ENCODE peak calls at places on chromosomes 1 and 21, in six cellular contexts. One of them, this sample, is unnamed.
A peak's percentile ranks its signal among the peaks of the same experiment; 100 is the strongest.

GRCh38 chr1:209653915-209654351 is 1.7 kb upstream of the LAMB3 start:
- DNase-seq in IMR-90: no peak
- DNase-seq in mesenchymal stem cell: no peak
- DNase-seq in trophoblast cell: no peak
- DNase-seq in H1: no peak
- DNase-seq in neuronal stem cell: no peak
- DNase-seq in this sample: no peak

GRCh38 chr1:45857101-45857700 is 53.8 kb downstream of the MAST2 start:
- DNase-seq in trophoblast cell: no peak
- DNase-seq in mesenchymal stem cell: no peak
- DNase-seq in IMR-90: no peak
- DNase-seq in neuronal stem cell: no peak
- DNase-seq in H1: no peak
- DNase-seq in this sample: no peak

GRCh38 chr1:81183157-81183952 is 617.4 kb upstream of the ADGRL2 start:
- DNase-seq in trophoblast cell: no peak
- DNase-seq in IMR-90: no peak
- DNase-seq in mesenchymal stem cell: no peak
- DNase-seq in neuronal stem cell: no peak
- DNase-seq in H1: no peak
- DNase-seq in this sample: no peak

GRCh38 chr1:156128749-156129682 is 14.5 kb downstream of the LMNA start:
- DNase-seq in IMR-90: peak; percentile 84
- DNase-seq in mesenchymal stem cell: peak; percentile 92
- DNase-seq in trophoblast cell: peak; percentile 53
- DNase-seq in H1: no peak
- DNase-seq in neuronal stem cell: no peak
- DNase-seq in this sample: no peak

GRCh38 chr1:93504247-93505033 is 56.5 kb downstream of the FNBP1L start:
- DNase-seq in IMR-90: no peak
- DNase-seq in H1: no peak
- DNase-seq in trophoblast cell: no peak
- DNase-seq in mesenchymal stem cell: no peak
- DNase-seq in neuronal stem cell: no peak
- DNase-seq in this sample: peak; percentile 73

GRCh38 chr1:246532519-246532918 is 25.4 kb upstream of the SMYD3 start:
- DNase-seq in IMR-90: peak; percentile 2
- DNase-seq in neuronal stem cell: no peak
- DNase-seq in mesenchymal stem cell: no peak
- DNase-seq in H1: no peak
- DNase-seq in trophoblast cell: no peak
- DNase-seq in this sample: no peak

GRCh38 chr1:168637350-168637991 is 61.1 kb downstream of the XCL1 start:
- DNase-seq in mesenchymal stem cell: peak; percentile 29
- DNase-seq in IMR-90: peak; percentile 38
- DNase-seq in trophoblast cell: peak; percentile 79
- DNase-seq in neuronal stem cell: peak; percentile 36
- DNase-seq in H1: no peak
- DNase-seq in this sample: peak; percentile 71

GRCh38 chr1:183569141-183569540 is 21.1 kb downstream of the NCF2 start:
- DNase-seq in trophoblast cell: peak; percentile 73
- DNase-seq in H1: no peak
- DNase-seq in neuronal stem cell: no peak
- DNase-seq in IMR-90: peak; percentile 61
- DNase-seq in mesenchymal stem cell: no peak
- DNase-seq in this sample: peak; percentile 74

GRCh38 chr1:2276803-2277580 is 48.9 kb downstream of the SKI start:
- DNase-seq in trophoblast cell: no peak
- DNase-seq in neuronal stem cell: no peak
- DNase-seq in IMR-90: peak; percentile 62
- DNase-seq in mesenchymal stem cell: peak; percentile 34
- DNase-seq in H1: no peak
- DNase-seq in this sample: no peak

GRCh38 chr1:229068266-229069043 is 202.5 kb upstream of the RAB4A start:
- DNase-seq in IMR-90: no peak
- DNase-seq in H1: no peak
- DNase-seq in neuronal stem cell: no peak
- DNase-seq in trophoblast cell: peak; percentile 30
- DNase-seq in mesenchymal stem cell: peak; percentile 66
- DNase-seq in this sample: no peak

GRCh38 chr1:20588634-20589225 is at the start of gene CDA:
- DNase-seq in trophoblast cell: peak; percentile 56
- DNase-seq in neuronal stem cell: no peak
- DNase-seq in H1: no peak
- DNase-seq in IMR-90: no peak
- DNase-seq in mesenchymal stem cell: no peak
- DNase-seq in this sample: peak; percentile 42

GRCh38 chr1:67100833-67101232 is 33.9 kb downstream of the C1orf141 start:
- DNase-seq in neuronal stem cell: no peak
- DNase-seq in trophoblast cell: no peak
- DNase-seq in IMR-90: peak; percentile 15
- DNase-seq in H1: no peak
- DNase-seq in mesenchymal stem cell: no peak
- DNase-seq in this sample: no peak

GRCh38 chr21:41778974-41779600 is 12.2 kb upstream of the RIPK4 start:
- DNase-seq in neuronal stem cell: no peak
- DNase-seq in trophoblast cell: peak; percentile 40
- DNase-seq in H1: no peak
- DNase-seq in mesenchymal stem cell: no peak
- DNase-seq in IMR-90: no peak
- DNase-seq in this sample: peak; percentile 72

GRCh38 chr1:92404661-92405060 is 82.1 kb downstream of the GFI1 start:
- DNase-seq in neuronal stem cell: no peak
- DNase-seq in H1: no peak
- DNase-seq in IMR-90: peak; percentile 40
- DNase-seq in trophoblast cell: peak; percentile 70
- DNase-seq in mesenchymal stem cell: peak; percentile 6
- DNase-seq in this sample: peak; percentile 60

GRCh38 chr1:214362188-214362882 is 81.4 kb downstream of the SMYD2 start:
- DNase-seq in IMR-90: peak; percentile 32
- DNase-seq in trophoblast cell: peak; percentile 5
- DNase-seq in mesenchymal stem cell: peak; percentile 37
- DNase-seq in H1: no peak
- DNase-seq in neuronal stem cell: no peak
- DNase-seq in this sample: no peak

GRCh38 chr1:207052736-207053545 is at the start of gene PFKFB2:
- DNase-seq in mesenchymal stem cell: peak; percentile 99
- DNase-seq in trophoblast cell: peak; percentile 99
- DNase-seq in neuronal stem cell: peak; percentile 96
- DNase-seq in IMR-90: peak; percentile 87
- DNase-seq in H1: peak; percentile 98
- DNase-seq in this sample: peak; percentile 100
- H2BK5ac ChIP-seq in mesenchymal stem cell: peak within 1 kb of the TSS; percentile 77
- H2BK5ac ChIP-seq in trophoblast cell: peak within 1 kb of the TSS; percentile 74
- H2BK5ac ChIP-seq in neuronal stem cell: peak within 1 kb of the TSS; percentile 62
- H2BK5ac ChIP-seq in IMR-90: no peak within 1 kb of the TSS
- H2BK5ac ChIP-seq in H1: peak within 1 kb of the TSS; percentile 62
- H2BK5ac ChIP-seq in this sample: peak within 1 kb of the TSS; percentile 54

GRCh38 chr1:39410915-39411436 is 80.5 kb upstream of the BMP8A start:
- DNase-seq in IMR-90: peak; percentile 94
- DNase-seq in trophoblast cell: peak; percentile 29
- DNase-seq in H1: no peak
- DNase-seq in mesenchymal stem cell: peak; percentile 94
- DNase-seq in neuronal stem cell: peak; percentile 30
- DNase-seq in this sample: peak; percentile 89

GRCh38 chr1:39412079-39412478 is 79.4 kb upstream of the BMP8A start:
- DNase-seq in mesenchymal stem cell: no peak
- DNase-seq in neuronal stem cell: no peak
- DNase-seq in IMR-90: no peak
- DNase-seq in H1: no peak
- DNase-seq in trophoblast cell: no peak
- DNase-seq in this sample: no peak

GRCh38 chr1:39412892-39413291 is 78.5 kb upstream of the BMP8A start:
- DNase-seq in trophoblast cell: no peak
- DNase-seq in IMR-90: no peak
- DNase-seq in mesenchymal stem cell: no peak
- DNase-seq in neuronal stem cell: no peak
- DNase-seq in H1: no peak
- DNase-seq in this sample: no peak

GRCh38 chr1:39409055-39409816 is 82.2 kb upstream of the BMP8A start:
- DNase-seq in IMR-90: peak; percentile 75
- DNase-seq in H1: no peak
- DNase-seq in neuronal stem cell: peak; percentile 31
- DNase-seq in mesenchymal stem cell: peak; percentile 76
- DNase-seq in trophoblast cell: peak; percentile 81
- DNase-seq in this sample: peak; percentile 73

DNA sequence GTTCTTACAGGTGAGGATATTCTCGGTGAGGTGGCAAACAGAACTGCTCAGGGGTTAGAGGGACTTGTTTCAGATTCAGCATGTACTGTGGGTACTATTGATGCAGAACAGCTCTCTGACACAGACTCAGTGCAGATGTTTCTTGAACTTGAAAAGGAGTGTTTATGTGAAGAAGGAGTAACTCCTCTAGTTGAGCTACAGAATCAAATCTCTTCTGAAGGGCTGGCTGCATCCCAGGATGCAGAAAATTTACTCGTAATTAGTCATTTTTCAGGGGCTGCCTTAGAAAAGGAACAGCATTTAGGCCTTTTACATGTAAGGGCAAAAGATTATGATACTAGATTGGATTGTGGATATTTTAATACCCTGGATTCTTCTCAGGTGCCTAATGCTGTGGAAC is 79.9 kb upstream of the BMP8A start:
- DNase-seq in mesenchymal stem cell: no peak
- DNase-seq in neuronal stem cell: no peak
- DNase-seq in trophoblast cell: no peak
- DNase-seq in H1: no peak
- DNase-seq in IMR-90: peak; percentile 71
- DNase-seq in this sample: no peak
- H3K4me3 ChIP-seq in mesenchymal stem cell: peak overlapping the region; percentile 83
- H3K4me3 ChIP-seq in neuronal stem cell: no peak overlapping the region
- H3K4me3 ChIP-seq in trophoblast cell: no peak overlapping the region
- H3K4me3 ChIP-seq in H1: peak overlapping the region; percentile 62
- H3K4me3 ChIP-seq in IMR-90: peak overlapping the region; percentile 32
- H3K4me3 ChIP-seq in this sample: peak overlapping the region; percentile 83

GRCh38 chr1:27521336-27522147 is 31.6 kb upstream of the WASF2 start:
- DNase-seq in IMR-90: no peak
- DNase-seq in trophoblast cell: no peak
- DNase-seq in H1: no peak
- DNase-seq in mesenchymal stem cell: no peak
- DNase-seq in neuronal stem cell: no peak
- DNase-seq in this sample: no peak

GRCh38 chr1:27525296-27526271 is 35.6 kb upstream of the WASF2 start:
- DNase-seq in trophoblast cell: no peak
- DNase-seq in H1: no peak
- DNase-seq in IMR-90: peak; percentile 53
- DNase-seq in neuronal stem cell: no peak
- DNase-seq in mesenchymal stem cell: peak; percentile 91
- DNase-seq in this sample: peak; percentile 78

GRCh38 chr1:27522148-27522859 is 32.3 kb upstream of the WASF2 start:
- DNase-seq in neuronal stem cell: no peak
- DNase-seq in H1: no peak
- DNase-seq in mesenchymal stem cell: no peak
- DNase-seq in trophoblast cell: no peak
- DNase-seq in IMR-90: no peak
- DNase-seq in this sample: no peak

GRCh38 chr1:27522860-27523665 is 33.1 kb upstream of the WASF2 start:
- DNase-seq in trophoblast cell: no peak
- DNase-seq in IMR-90: no peak
- DNase-seq in neuronal stem cell: no peak
- DNase-seq in mesenchymal stem cell: peak; percentile 66
- DNase-seq in H1: no peak
- DNase-seq in this sample: peak; percentile 79

GRCh38 chr1:27523666-27524020 is 33.7 kb upstream of the WASF2 start:
- DNase-seq in IMR-90: no peak
- DNase-seq in mesenchymal stem cell: no peak
- DNase-seq in neuronal stem cell: no peak
- DNase-seq in H1: no peak
- DNase-seq in trophoblast cell: peak; percentile 85
- DNase-seq in this sample: no peak
- H3K4me2 ChIP-seq in IMR-90: no peak overlapping the region
- H3K4me2 ChIP-seq in mesenchymal stem cell: no peak overlapping the region
- H3K4me2 ChIP-seq in neuronal stem cell: no peak overlapping the region
- H3K4me2 ChIP-seq in H1: no peak overlapping the region
- H3K4me2 ChIP-seq in trophoblast cell: no peak overlapping the region
- H3K4me2 ChIP-seq in this sample: no peak overlapping the region

GRCh38 chr1:173824315-173825081 is at the start of the genes CENPL and DARS2:
- DNase-seq in IMR-90: peak; percentile 98
- DNase-seq in trophoblast cell: peak; percentile 99
- DNase-seq in mesenchymal stem cell: peak; percentile 99
- DNase-seq in H1: peak; percentile 88
- DNase-seq in neuronal stem cell: peak; percentile 93
- DNase-seq in this sample: peak; percentile 99
- H2BK5ac ChIP-seq in IMR-90: peak within 1 kb of the TSS; percentile 80
- H2BK5ac ChIP-seq in trophoblast cell: peak within 1 kb of the TSS; percentile 71
- H2BK5ac ChIP-seq in mesenchymal stem cell: peak within 1 kb of the TSS; percentile 79
- H2BK5ac ChIP-seq in H1: peak within 1 kb of the TSS; percentile 93
- H2BK5ac ChIP-seq in neuronal stem cell: peak within 1 kb of the TSS; percentile 87
- H2BK5ac ChIP-seq in this sample: peak within 1 kb of the TSS; percentile 49

GRCh38 chr1:63318255-63319068 is 3.9 kb upstream of the FOXD3 start:
- DNase-seq in neuronal stem cell: no peak
- DNase-seq in mesenchymal stem cell: no peak
- DNase-seq in H1: no peak
- DNase-seq in IMR-90: no peak
- DNase-seq in trophoblast cell: no peak
- DNase-seq in this sample: no peak

GRCh38 chr1:63319069-63320023 is 3.0 kb upstream of the FOXD3 start:
- DNase-seq in IMR-90: no peak
- DNase-seq in neuronal stem cell: peak; percentile 45
- DNase-seq in mesenchymal stem cell: no peak
- DNase-seq in H1: no peak
- DNase-seq in trophoblast cell: no peak
- DNase-seq in this sample: peak; percentile 60

GRCh38 chr1:63321788-63322247 is 549 bp upstream of the FOXD3 start:
- DNase-seq in H1: no peak
- DNase-seq in neuronal stem cell: peak; percentile 33
- DNase-seq in mesenchymal stem cell: no peak
- DNase-seq in IMR-90: no peak
- DNase-seq in trophoblast cell: no peak
- DNase-seq in this sample: peak; percentile 69

GRCh38 chr1:63321061-63321787 is 1.1 kb upstream of the FOXD3 start:
- DNase-seq in mesenchymal stem cell: no peak
- DNase-seq in neuronal stem cell: peak; percentile 35
- DNase-seq in H1: no peak
- DNase-seq in trophoblast cell: no peak
- DNase-seq in IMR-90: no peak
- DNase-seq in this sample: peak; percentile 54

GRCh38 chr1:63320024-63320799 is 2.2 kb upstream of the FOXD3 start:
- DNase-seq in mesenchymal stem cell: peak; percentile 22
- DNase-seq in trophoblast cell: no peak
- DNase-seq in IMR-90: no peak
- DNase-seq in neuronal stem cell: peak; percentile 32
- DNase-seq in H1: no peak
- DNase-seq in this sample: peak; percentile 74
- H3K4me3 ChIP-seq in mesenchymal stem cell: no peak overlapping the region
- H3K4me3 ChIP-seq in trophoblast cell: no peak overlapping the region
- H3K4me3 ChIP-seq in IMR-90: no peak overlapping the region
- H3K4me3 ChIP-seq in neuronal stem cell: no peak overlapping the region
- H3K4me3 ChIP-seq in H1: peak overlapping the region; percentile 57
- H3K4me3 ChIP-seq in this sample: no peak overlapping the region

This sample was measured in mesendoderm.